ENCODE peak calls at places on chromosomes 6 and 20, in four cellular contexts. Q, G, M and K are unnamed samples.

GRCh38 chr20:60565093-60565492 is 606.9 kb downstream of the CDH26 start:
- DNase-seq in Q (no peak), G (no peak), M (no peak), K (no peak)

GRCh38 chr6:138979813-138980668 is 8.0 kb downstream of the REPS1 start:
- DNase-seq in Q (no peak), G (no peak), M (no peak), K (no peak)

GRCh38 chr20:50913976-50914375 is 17.3 kb downstream of the ADNP start:
- DNase-seq in Q (no peak), G (peak; percentile 72), M (no peak), K (no peak)

GRCh38 chr6:130167655-130168054 is 55.1 kb downstream of the SAMD3 start:
- DNase-seq in Q (no peak), G (no peak), M (no peak), K (no peak)

GRCh38 chr20:30815577-30816181 is 441.8 kb upstream of the DEFB115 start:
- DNase-seq in Q (no peak), G (no peak), M (no peak), K (no peak)

GRCh38 chr6:54307412-54308036 is 717 bp upstream of the TINAG start:
- DNase-seq in Q (peak; percentile 29), G (no peak), M (peak; percentile 24), K (no peak)

GRCh38 chr6:29865648-29866047 is 38.0 kb downstream of the HLA-G start:
- DNase-seq in Q (no peak), G (no peak), M (no peak), K (no peak)

GRCh38 chr6:150236544-150236943 is 93.7 kb downstream of the PPP1R14C start:
- DNase-seq in Q (no peak), G (no peak), M (no peak), K (no peak)

GRCh38 chr20:50386641-50386960 is 123.6 kb upstream of the PTPN1 start:
- DNase-seq in Q (no peak), G (no peak), M (no peak), K (no peak)

GRCh38 chr20:47018381-47018780 is 123.7 kb downstream of the EYA2 start:
- DNase-seq in Q (no peak), G (no peak), M (no peak), K (no peak)

GRCh38 chr20:47021850-47022249 is 127.2 kb downstream of the EYA2 start:
- DNase-seq in Q (peak; percentile 66), G (no peak), M (no peak), K (no peak)

GRCh38 chr20:47019106-47019824 is 124.6 kb downstream of the EYA2 start:
- DNase-seq in Q (no peak), G (no peak), M (no peak), K (no peak)

GRCh38 chr20:47016068-47016664 is 121.5 kb downstream of the EYA2 start:
- DNase-seq in Q (no peak), G (peak; percentile 10), M (no peak), K (no peak)

GRCh38 chr20:47020231-47020630 is 125.6 kb downstream of the EYA2 start:
- DNase-seq in Q (no peak), G (no peak), M (no peak), K (no peak)
- TF ChIP-seq FOXK2 in Q (no peak), G (no peak), M (no peak), K (no peak)

DNA sequence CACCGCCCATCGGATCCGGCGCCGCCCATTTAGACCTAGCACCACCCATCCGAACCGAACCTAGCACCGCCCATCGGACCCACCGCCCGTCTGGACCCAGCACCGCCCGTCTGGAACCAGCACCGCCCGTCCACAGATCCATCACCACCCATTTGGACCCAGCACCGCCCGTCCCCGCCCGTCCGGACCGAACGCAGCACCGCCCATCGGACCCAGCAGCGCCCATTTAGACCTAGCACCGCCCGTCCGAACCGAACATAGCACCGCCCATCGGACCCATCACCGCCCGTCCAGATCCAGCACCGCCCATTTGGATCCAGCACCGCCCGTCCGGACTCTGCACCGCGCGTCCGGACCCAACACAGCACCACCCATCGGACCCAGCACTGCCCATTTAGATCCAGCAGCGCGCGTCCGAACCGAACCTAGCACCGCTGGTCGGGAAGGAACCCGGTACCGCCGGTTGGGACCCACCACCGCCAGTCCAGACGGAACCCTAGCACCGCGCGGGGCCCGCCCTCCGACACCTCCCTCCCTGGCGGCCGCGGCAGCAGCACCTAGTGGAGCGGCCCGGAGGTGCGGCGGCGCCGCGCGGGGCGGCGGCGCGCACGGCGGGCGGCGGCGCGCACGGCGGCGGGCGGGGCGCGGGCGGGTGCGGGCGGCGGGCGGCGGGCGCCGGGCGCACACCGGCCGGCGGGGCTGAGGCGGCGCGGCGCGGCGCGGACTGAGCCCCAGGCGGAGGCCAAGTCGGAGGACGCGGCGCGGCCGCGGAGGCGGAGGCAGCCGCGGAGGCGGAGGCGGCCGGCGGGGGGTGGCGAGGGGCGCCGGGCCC is at the start of gene AFDN:
- DNase-seq in Q (no peak), G (peak; percentile 85), M (no peak), K (peak; percentile 87)
- TF ChIP-seq BHLHE40 in Q (no peak), G (no peak), M (no peak), K (no peak)

DNA sequence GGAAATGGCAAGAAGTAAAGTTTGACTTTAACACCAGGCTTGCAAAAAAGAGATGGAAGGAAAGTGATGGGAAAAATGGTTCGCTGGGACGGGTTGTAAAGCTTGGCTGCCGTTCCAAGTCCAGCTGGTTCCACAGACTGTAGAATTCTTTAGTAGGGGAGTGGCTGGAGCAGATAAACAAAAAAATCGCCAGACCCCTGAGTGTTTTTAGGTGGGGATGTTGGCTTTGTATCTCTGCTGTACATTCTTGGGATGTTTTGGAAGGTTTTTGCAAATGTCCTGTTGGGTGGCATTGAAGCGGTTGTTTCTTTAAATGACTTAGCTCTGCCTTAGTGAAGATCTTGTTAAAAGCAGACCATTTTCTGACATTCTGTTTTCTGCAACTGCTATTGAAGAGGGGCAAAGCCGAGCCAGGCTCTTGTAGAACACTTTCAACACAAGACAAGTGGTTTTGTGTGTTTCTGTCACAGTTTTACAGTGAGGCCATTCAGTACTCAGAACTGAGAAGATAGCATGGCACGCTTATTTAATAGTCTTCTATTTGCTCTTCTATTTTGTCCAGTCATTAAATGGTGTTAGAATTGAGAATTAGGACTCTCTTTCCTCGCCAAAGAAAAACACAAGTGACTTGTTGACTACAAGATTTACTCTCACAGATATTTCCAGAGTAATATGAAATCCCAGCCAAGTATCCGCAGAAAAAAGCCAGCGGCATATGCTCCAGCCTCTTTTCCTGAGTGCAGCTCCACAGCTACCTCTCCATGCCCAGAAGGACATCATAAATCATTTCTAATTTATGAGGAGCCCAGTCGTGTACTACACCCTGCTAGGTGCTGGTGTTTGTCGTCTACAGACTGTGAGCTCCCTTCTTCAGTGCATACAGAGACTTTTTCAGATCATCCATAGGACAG is 65.7 kb downstream of the PHACTR2 start:
- DNase-seq in Q (peak; percentile 82), G (no peak), M (no peak), K (peak; percentile 60)
- TF ChIP-seq FOXK2 in Q (no peak), G (no peak), M (no peak), K (no peak)

DNA sequence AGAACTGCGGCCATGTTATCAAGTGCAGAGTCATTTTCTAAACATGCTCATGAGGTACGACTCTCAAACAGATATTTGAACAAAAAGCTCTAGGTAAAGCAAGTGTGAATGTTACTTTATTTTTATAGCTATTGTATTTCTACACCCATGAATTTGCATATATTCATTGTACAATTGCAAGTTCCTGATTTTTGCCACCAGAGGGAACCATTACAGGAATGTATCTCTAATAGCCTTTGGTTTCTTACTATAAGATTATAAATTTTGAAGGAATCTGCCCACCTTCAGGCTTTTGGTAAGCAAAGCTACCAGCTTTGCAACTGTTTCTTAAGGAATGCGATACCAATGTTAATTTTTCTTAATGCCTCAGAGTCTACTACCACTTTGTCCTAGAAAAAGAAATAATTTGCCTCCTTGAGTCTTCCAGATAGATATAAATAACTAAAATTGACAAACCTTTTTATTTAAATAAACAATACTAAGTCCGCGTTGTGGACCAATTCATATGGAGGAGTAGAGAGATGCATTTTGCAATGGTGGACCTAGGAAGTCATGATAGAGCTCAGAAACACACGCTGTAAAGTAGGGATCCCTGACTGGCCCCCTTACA is 125.4 kb upstream of the SAMD5 start:
- DNase-seq in Q (peak; percentile 30), G (peak; percentile 26), M (no peak), K (peak; percentile 20)
- TF ChIP-seq BHLHE40 in Q (no peak), G (no peak), M (no peak), K (no peak)

GRCh38 chr20:43893930-43894329 is 20.7 kb upstream of the TOX2 start:
- DNase-seq in Q (no peak), G (no peak), M (no peak), K (no peak)
- TF ChIP-seq FOXK2 in Q (no peak), G (no peak), M (no peak), K (no peak)

GRCh38 chr20:4708036-4708435 is 13.7 kb upstream of the PRND start:
- DNase-seq in Q (no peak), G (no peak), M (no peak), K (no peak)
- TF ChIP-seq BHLHE40 in Q (no peak), G (no peak), M (no peak), K (no peak)